ENCODE peak calls at places on chromosomes 16 and 17, in nine cellular contexts. One of them, this sample, is unnamed. For H3K4me1, the result is how much of the 10 kb centered on the place peaks cover.

GRCh38 chr17:34195987-34196386 is 59.1 kb upstream of the CCL2 start:
- DNase-seq in fibroblast of lung: no peak
- DNase-seq in ovary: no peak
- DNase-seq in body of pancreas: no peak
- DNase-seq in Peyer's patch: no peak
- DNase-seq in HCT116: no peak
- DNase-seq in psoas muscle: no peak
- DNase-seq in left ventricle myocardium inferior: no peak
- DNase-seq in upper lobe of right lung: no peak
- DNase-seq in this sample: no peak

GRCh38 chr17:40318835-40319332 is 9.9 kb downstream of the RARA start:
- DNase-seq in HCT116: no peak
- DNase-seq in psoas muscle: no peak
- DNase-seq in body of pancreas: no peak
- DNase-seq in left ventricle myocardium inferior: peak
- DNase-seq in Peyer's patch: peak
- DNase-seq in ovary: no peak
- DNase-seq in fibroblast of lung: no peak
- DNase-seq in upper lobe of right lung: peak
- DNase-seq in this sample: peak

GRCh38 chr16:65044861-65045260 is 77.0 kb downstream of the CDH11 start:
- DNase-seq in Peyer's patch: no peak
- DNase-seq in HCT116: no peak
- DNase-seq in left ventricle myocardium inferior: no peak
- DNase-seq in upper lobe of right lung: no peak
- DNase-seq in fibroblast of lung: peak
- DNase-seq in body of pancreas: no peak
- DNase-seq in ovary: no peak
- DNase-seq in psoas muscle: no peak
- DNase-seq in this sample: no peak

GRCh38 chr17:8485491-8485890 is 49.8 kb downstream of the NDEL1 start:
- DNase-seq in left ventricle myocardium inferior: no peak
- DNase-seq in Peyer's patch: no peak
- DNase-seq in HCT116: no peak
- DNase-seq in psoas muscle: no peak
- DNase-seq in ovary: no peak
- DNase-seq in upper lobe of right lung: no peak
- DNase-seq in body of pancreas: no peak
- DNase-seq in fibroblast of lung: no peak
- DNase-seq in this sample: no peak

GRCh38 chr16:66878067-66878466 is 2.2 kb upstream of the PDP2 start:
- DNase-seq in psoas muscle: no peak
- DNase-seq in HCT116: no peak
- DNase-seq in upper lobe of right lung: no peak
- DNase-seq in ovary: no peak
- DNase-seq in Peyer's patch: no peak
- DNase-seq in fibroblast of lung: peak
- DNase-seq in body of pancreas: peak
- DNase-seq in left ventricle myocardium inferior: no peak
- DNase-seq in this sample: no peak

GRCh38 chr17:75524971-75525805 is at the start of gene LLGL2:
- DNase-seq in ovary: peak
- DNase-seq in fibroblast of lung: peak
- DNase-seq in upper lobe of right lung: peak
- DNase-seq in Peyer's patch: peak
- DNase-seq in body of pancreas: peak
- DNase-seq in psoas muscle: peak
- DNase-seq in HCT116: peak
- DNase-seq in left ventricle myocardium inferior: peak
- DNase-seq in this sample: peak

GRCh38 chr16:15653227-15653626 is 3.2 kb downstream of the NDE1 start:
- DNase-seq in psoas muscle: no peak
- DNase-seq in fibroblast of lung: peak
- DNase-seq in left ventricle myocardium inferior: peak
- DNase-seq in ovary: no peak
- DNase-seq in body of pancreas: no peak
- DNase-seq in upper lobe of right lung: no peak
- DNase-seq in Peyer's patch: no peak
- DNase-seq in HCT116: no peak
- DNase-seq in this sample: no peak

GRCh38 chr16:84005391-84005790 is 37.2 kb downstream of the SLC38A8 start:
- DNase-seq in HCT116: no peak
- DNase-seq in upper lobe of right lung: no peak
- DNase-seq in fibroblast of lung: no peak
- DNase-seq in body of pancreas: no peak
- DNase-seq in psoas muscle: no peak
- DNase-seq in Peyer's patch: no peak
- DNase-seq in ovary: no peak
- DNase-seq in left ventricle myocardium inferior: no peak
- DNase-seq in this sample: no peak

GRCh38 chr16:73713817-73714495 is 582.7 kb upstream of the PSMD7 start:
- DNase-seq in ovary: no peak
- DNase-seq in upper lobe of right lung: no peak
- DNase-seq in Peyer's patch: no peak
- DNase-seq in body of pancreas: no peak
- DNase-seq in psoas muscle: peak
- DNase-seq in HCT116: peak
- DNase-seq in fibroblast of lung: no peak
- DNase-seq in left ventricle myocardium inferior: no peak
- DNase-seq in this sample: no peak

GRCh38 chr16:60013076-60013475 is 1279.0 kb upstream of the GOT2 start:
- DNase-seq in body of pancreas: no peak
- DNase-seq in Peyer's patch: peak
- DNase-seq in psoas muscle: no peak
- DNase-seq in ovary: no peak
- DNase-seq in HCT116: no peak
- DNase-seq in upper lobe of right lung: no peak
- DNase-seq in left ventricle myocardium inferior: no peak
- DNase-seq in fibroblast of lung: no peak
- DNase-seq in this sample: no peak

GRCh38 chr16:8899709-8900317 is 17.7 kb downstream of the LITAFD start:
- DNase-seq in fibroblast of lung: no peak
- DNase-seq in HCT116: no peak
- DNase-seq in psoas muscle: no peak
- DNase-seq in Peyer's patch: no peak
- DNase-seq in upper lobe of right lung: no peak
- DNase-seq in left ventricle myocardium inferior: no peak
- DNase-seq in ovary: no peak
- DNase-seq in body of pancreas: no peak
- DNase-seq in this sample: peak

DNA sequence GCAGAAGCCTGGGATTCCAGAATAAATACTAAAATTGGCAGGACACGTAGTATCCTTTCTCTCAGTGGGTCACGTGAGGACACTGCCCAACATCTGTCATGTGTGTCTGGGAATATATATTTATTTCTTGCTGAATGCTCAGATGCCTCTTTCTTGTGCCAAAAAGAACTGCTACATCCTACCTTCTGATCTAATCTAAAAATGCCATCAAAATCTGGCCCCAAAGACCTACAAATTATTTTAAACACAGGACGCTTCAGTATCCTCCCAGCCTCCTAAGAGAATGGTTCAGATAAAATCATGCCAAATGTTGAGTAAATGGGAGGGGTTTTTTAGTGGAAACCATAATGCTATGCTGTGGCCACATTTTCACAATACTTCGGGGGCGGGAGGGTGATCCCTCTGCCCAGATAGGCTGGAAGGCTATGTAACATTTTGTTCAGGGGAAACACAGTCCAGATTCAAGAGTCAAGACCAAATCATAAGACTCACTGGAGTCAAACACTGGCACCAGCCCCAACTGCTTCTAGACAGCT is 22.9 kb upstream of the CORO6 start:
- DNase-seq in body of pancreas: peak
- DNase-seq in Peyer's patch: no peak
- DNase-seq in psoas muscle: peak
- DNase-seq in HCT116: no peak
- DNase-seq in fibroblast of lung: peak
- DNase-seq in upper lobe of right lung: peak
- DNase-seq in ovary: peak
- DNase-seq in left ventricle myocardium inferior: peak
- DNase-seq in this sample: peak
- H3K4me1 ChIP-seq in body of pancreas: under half
- H3K4me1 ChIP-seq in Peyer's patch: under half
- H3K4me1 ChIP-seq in psoas muscle: half or more
- H3K4me1 ChIP-seq in HCT116: under half
- H3K4me1 ChIP-seq in fibroblast of lung: under half
- H3K4me1 ChIP-seq in upper lobe of right lung: half or more
- H3K4me1 ChIP-seq in ovary: under half
- H3K4me1 ChIP-seq in left ventricle myocardium inferior: half or more
- H3K4me1 ChIP-seq in this sample: half or more

DNA sequence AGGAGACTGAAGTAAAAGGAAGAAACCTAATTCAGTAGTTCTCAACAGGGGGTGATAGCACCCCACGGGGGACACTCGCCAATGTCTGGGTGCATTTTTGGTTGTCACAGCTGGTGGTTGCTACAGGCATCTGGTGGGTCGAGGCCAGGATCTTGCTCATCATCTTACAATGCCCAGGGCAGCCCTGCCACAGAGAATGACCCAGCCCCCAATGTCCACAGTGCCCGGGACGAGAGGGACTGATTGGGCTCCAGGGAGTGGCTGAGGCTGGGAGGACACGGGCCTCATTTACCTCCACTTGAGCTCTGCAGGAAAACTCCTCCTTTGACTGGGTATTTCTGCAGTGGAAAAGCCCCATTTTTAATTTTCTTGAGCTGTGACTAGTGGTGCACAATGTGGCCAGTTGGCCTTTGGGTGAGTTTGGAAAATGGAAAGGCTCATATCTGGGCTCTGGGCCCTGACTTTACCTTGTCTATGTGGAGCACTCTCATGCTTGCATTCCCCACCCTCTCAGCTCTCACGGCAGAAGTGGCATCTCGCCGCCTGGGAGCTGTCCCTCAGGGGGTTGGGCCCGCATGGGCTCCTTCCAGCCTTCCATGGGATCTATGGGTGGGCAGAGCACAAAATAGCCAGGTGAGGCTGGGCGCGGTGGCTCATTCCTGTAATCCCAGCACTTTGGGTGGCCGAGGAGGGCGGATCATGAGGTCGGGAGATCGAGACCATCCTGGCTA is 37.7 kb upstream of the IRF8 start:
- DNase-seq in fibroblast of lung: no peak
- DNase-seq in Peyer's patch: no peak
- DNase-seq in psoas muscle: no peak
- DNase-seq in left ventricle myocardium inferior: no peak
- DNase-seq in body of pancreas: no peak
- DNase-seq in ovary: no peak
- DNase-seq in upper lobe of right lung: no peak
- DNase-seq in HCT116: no peak
- DNase-seq in this sample: no peak
- TF ChIP-seq CTCF in fibroblast of lung: no peak
- TF ChIP-seq CTCF in Peyer's patch: no peak
- TF ChIP-seq CTCF in psoas muscle: no peak
- TF ChIP-seq CTCF in left ventricle myocardium inferior: no peak
- TF ChIP-seq CTCF in body of pancreas: no peak
- TF ChIP-seq CTCF in ovary: no peak
- TF ChIP-seq CTCF in upper lobe of right lung: no peak
- TF ChIP-seq CTCF in HCT116: no peak
- TF ChIP-seq CTCF in this sample: no peak

GRCh38 chr16:89443727-89444084 is 46.7 kb downstream of the ANKRD11 start:
- DNase-seq in fibroblast of lung: no peak
- DNase-seq in Peyer's patch: peak
- DNase-seq in body of pancreas: peak
- DNase-seq in left ventricle myocardium inferior: peak
- DNase-seq in ovary: no peak
- DNase-seq in psoas muscle: no peak
- DNase-seq in upper lobe of right lung: no peak
- DNase-seq in HCT116: no peak
- DNase-seq in this sample: no peak

GRCh38 chr16:89444151-89444723 is 46.1 kb downstream of the ANKRD11 start:
- DNase-seq in Peyer's patch: no peak
- DNase-seq in ovary: no peak
- DNase-seq in left ventricle myocardium inferior: no peak
- DNase-seq in body of pancreas: no peak
- DNase-seq in fibroblast of lung: no peak
- DNase-seq in psoas muscle: no peak
- DNase-seq in HCT116: no peak
- DNase-seq in upper lobe of right lung: no peak
- DNase-seq in this sample: no peak

GRCh38 chr16:89445166-89445565 is 45.2 kb downstream of the ANKRD11 start:
- DNase-seq in Peyer's patch: no peak
- DNase-seq in ovary: no peak
- DNase-seq in upper lobe of right lung: no peak
- DNase-seq in fibroblast of lung: no peak
- DNase-seq in left ventricle myocardium inferior: no peak
- DNase-seq in psoas muscle: no peak
- DNase-seq in HCT116: no peak
- DNase-seq in body of pancreas: no peak
- DNase-seq in this sample: no peak

GRCh38 chr16:89442990-89443726 is 47.2 kb downstream of the ANKRD11 start:
- DNase-seq in ovary: peak
- DNase-seq in psoas muscle: peak
- DNase-seq in left ventricle myocardium inferior: no peak
- DNase-seq in upper lobe of right lung: no peak
- DNase-seq in HCT116: peak
- DNase-seq in body of pancreas: peak
- DNase-seq in fibroblast of lung: peak
- DNase-seq in Peyer's patch: no peak
- DNase-seq in this sample: no peak

GRCh38 chr16:89442588-89442987 is 47.8 kb downstream of the ANKRD11 start:
- DNase-seq in left ventricle myocardium inferior: no peak
- DNase-seq in fibroblast of lung: no peak
- DNase-seq in HCT116: no peak
- DNase-seq in psoas muscle: no peak
- DNase-seq in upper lobe of right lung: no peak
- DNase-seq in ovary: no peak
- DNase-seq in Peyer's patch: no peak
- DNase-seq in body of pancreas: no peak
- DNase-seq in this sample: no peak
- H3K27ac ChIP-seq in left ventricle myocardium inferior: peak
- H3K27ac ChIP-seq in fibroblast of lung: peak
- H3K27ac ChIP-seq in HCT116: peak
- H3K27ac ChIP-seq in psoas muscle: peak
- H3K27ac ChIP-seq in upper lobe of right lung: peak
- H3K27ac ChIP-seq in ovary: peak
- H3K27ac ChIP-seq in Peyer's patch: peak
- H3K27ac ChIP-seq in body of pancreas: peak
- H3K27ac ChIP-seq in this sample: peak

DNA sequence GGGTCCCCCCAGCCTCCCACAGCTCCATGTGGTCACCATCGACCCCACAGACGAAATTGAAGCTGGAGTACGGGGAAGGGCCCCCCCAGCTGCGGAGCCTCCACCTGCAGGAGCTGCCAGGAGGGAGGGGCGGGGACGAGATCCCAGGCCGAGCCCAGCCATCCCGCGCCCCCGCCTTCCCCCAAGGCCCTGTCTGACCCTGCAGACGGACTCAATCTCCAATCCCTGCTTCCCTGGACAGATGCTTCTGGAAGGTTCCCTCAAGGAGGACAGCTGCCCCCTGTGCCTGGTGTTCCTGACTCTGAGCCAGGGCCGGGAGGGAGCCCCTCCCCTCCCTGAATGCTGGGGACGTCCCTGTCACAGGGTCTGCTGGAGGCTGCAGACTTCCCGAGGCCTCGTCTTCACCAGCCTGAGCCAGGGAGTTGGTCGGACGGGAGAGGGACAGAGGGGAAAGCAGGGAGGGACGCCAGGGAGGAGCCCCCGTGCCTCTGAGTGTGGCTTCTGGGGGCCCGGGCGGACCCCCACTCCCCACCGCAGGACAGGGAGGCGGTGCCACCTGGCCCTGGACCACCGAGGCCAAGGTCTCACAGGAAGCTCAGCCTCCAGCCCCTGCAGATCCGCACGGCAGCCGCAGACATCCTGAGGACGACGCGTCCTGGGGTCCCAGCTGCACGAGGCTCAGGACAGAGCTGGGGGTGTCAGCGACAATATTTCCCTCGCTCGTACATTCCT is 21.3 kb upstream of the C1QTNF8 start:
- DNase-seq in body of pancreas: no peak
- DNase-seq in Peyer's patch: no peak
- DNase-seq in left ventricle myocardium inferior: no peak
- DNase-seq in HCT116: no peak
- DNase-seq in ovary: no peak
- DNase-seq in upper lobe of right lung: no peak
- DNase-seq in psoas muscle: no peak
- DNase-seq in fibroblast of lung: no peak
- DNase-seq in this sample: no peak
- H3K4me1 ChIP-seq in body of pancreas: under half
- H3K4me1 ChIP-seq in Peyer's patch: under half
- H3K4me1 ChIP-seq in left ventricle myocardium inferior: under half
- H3K4me1 ChIP-seq in HCT116: under half
- H3K4me1 ChIP-seq in ovary: under half
- H3K4me1 ChIP-seq in upper lobe of right lung: under half
- H3K4me1 ChIP-seq in psoas muscle: under half
- H3K4me1 ChIP-seq in fibroblast of lung: under half
- H3K4me1 ChIP-seq in this sample: under half

This sample was measured in lower lobe of right lung.